ENCODE peak calls at places on chromosomes 5 and 9, in eight cellular contexts. J is small intestine; B is cardiac muscle cell; T is activated naive CD4-positive, alpha-beta T cell treated with anti-CD3 and anti-CD28 coated beads, Interleukin-2, amount 50 U/mL, for 16 hours; N is pancreas; O is activated CD4-positive, CD25-positive, alpha-beta regulatory T cell; C is brain microvascular endothelial cell; G is NCI-H2081 treated with DMSO at 0.1 percent for 48 hours. Q is an unnamed sample.

GRCh38 chr5:40776658-40776977 is 20.9 kb upstream of the TTC33 start:
- DNase-seq in J (no peak), B (no peak), T (no peak), N (no peak), O (no peak), C (no peak), G (no peak), Q (no peak)

GRCh38 chr5:14871084-14871572 is 450 bp downstream of the ANKH start:
- DNase-seq in J (peak; percentile 31), B (no peak), T (peak; percentile 38), N (peak; percentile 33), O (no peak), C (no peak), G (no peak), Q (peak; percentile 40)

GRCh38 chr9:86557063-86557766 is 203.0 kb upstream of the TUT7 start:
- DNase-seq in J (no peak), B (no peak), T (no peak), N (no peak), O (no peak), C (peak; percentile 82), G (no peak), Q (no peak)

GRCh38 chr9:91273853-91274552 is 87.7 kb downstream of the AUH start:
- DNase-seq in J (peak; percentile 24), B (no peak), T (no peak), N (no peak), O (no peak), C (peak; percentile 31), G (no peak), Q (no peak)

GRCh38 chr9:22005083-22005699 is 3.9 kb downstream of the CDKN2B start:
- DNase-seq in J (peak; percentile 30), B (peak; percentile 13), T (no peak), N (no peak), O (no peak), C (peak; percentile 48), G (no peak), Q (no peak)

GRCh38 chr9:105656131-105656921 is 5.9 kb upstream of the TAL2 start:
- DNase-seq in J (peak; percentile 9), B (peak; percentile 65), T (peak; percentile 12), N (peak; percentile 13), O (no peak), C (no peak), G (no peak), Q (peak; percentile 45)

GRCh38 chr5:1008451-1009358 is at the start of gene NKD2:
- DNase-seq in J (no peak), B (peak; percentile 79), T (peak; percentile 64), N (peak; percentile 36), O (no peak), C (no peak), G (no peak), Q (peak; percentile 18)

GRCh38 chr9:98538626-98539031 is 170.1 kb downstream of the GABBR2 start:
- DNase-seq in J (no peak), B (no peak), T (no peak), N (no peak), O (no peak), C (no peak), G (no peak), Q (peak; percentile 98)

GRCh38 chr5:38468202-38468656 is 88.2 kb downstream of the LIFR start:
- DNase-seq in J (no peak), B (no peak), T (no peak), N (no peak), O (no peak), C (peak; percentile 95), G (no peak), Q (no peak)

GRCh38 chr5:89936576-89936975 is 473.0 kb downstream of the CETN3 start:
- DNase-seq in J (no peak), B (no peak), T (no peak), N (no peak), O (no peak), C (no peak), G (no peak), Q (no peak)

GRCh38 chr5:159969966-159970365 is 39.0 kb upstream of the TTC1 start:
- DNase-seq in J (no peak), B (no peak), T (no peak), N (no peak), O (no peak), C (no peak), G (no peak), Q (no peak)

GRCh38 chr5:176416123-176416924 is at the start of gene CLTB:
- DNase-seq in J (peak; percentile 91), B (peak; percentile 95), T (peak; percentile 91), N (peak; percentile 96), O (peak; percentile 81), C (peak; percentile 51), G (peak; percentile 35), Q (peak; percentile 90)

GRCh38 chr5:167759411-167759821 is 532.0 kb upstream of the WWC1 start:
- DNase-seq in J (no peak), B (no peak), T (no peak), N (no peak), O (no peak), C (no peak), G (no peak), Q (no peak)

GRCh38 chr9:20835364-20836286 is 151.6 kb downstream of the FOCAD start:
- DNase-seq in J (no peak), B (no peak), T (no peak), N (peak; percentile 31), O (no peak), C (peak; percentile 6), G (no peak), Q (peak; percentile 61)

GRCh38 chr5:135010502-135011354 is 23.3 kb downstream of the PITX1 start:
- DNase-seq in J (no peak), B (no peak), T (no peak), N (no peak), O (no peak), C (no peak), G (no peak), Q (no peak)

GRCh38 chr9:69603656-69604055 is 68.5 kb downstream of the APBA1 start:
- DNase-seq in J (no peak), B (no peak), T (no peak), N (no peak), O (no peak), C (no peak), G (no peak), Q (no peak)

GRCh38 chr9:122463828-122464632 is 13.7 kb downstream of the OR1J1 start:
- DNase-seq in J (no peak), B (no peak), T (no peak), N (no peak), O (no peak), C (no peak), G (peak; percentile 55), Q (no peak)

GRCh38 chr9:34253460-34253837 is 74.6 kb downstream of the UBAP1 start:
- DNase-seq in J (no peak), B (peak; percentile 30), T (no peak), N (peak; percentile 31), O (no peak), C (peak; percentile 18), G (no peak), Q (no peak)

GRCh38 chr5:1412621-1413020 is 32.6 kb downstream of the SLC6A3 start:
- DNase-seq in J (no peak), B (no peak), T (no peak), N (no peak), O (no peak), C (no peak), G (no peak), Q (no peak)

GRCh38 chr9:6552738-6553121 is 92.8 kb downstream of the GLDC start:
- DNase-seq in J (no peak), B (no peak), T (no peak), N (no peak), O (no peak), C (peak; percentile 64), G (no peak), Q (no peak)

GRCh38 chr5:62521319-62521718 is 57.3 kb upstream of the LRRC70 start:
- DNase-seq in J (no peak), B (no peak), T (no peak), N (no peak), O (no peak), C (no peak), G (no peak), Q (no peak)

GRCh38 chr5:141618804-141619554 is at the start of gene DIAPH1:
- DNase-seq in J (peak; percentile 96), B (peak; percentile 99), T (peak; percentile 99), N (peak; percentile 98), O (peak; percentile 97), C (peak; percentile 93), G (peak; percentile 61), Q (peak; percentile 99)

GRCh38 chr9:119365291-119366027 is 3.8 kb downstream of the BRINP1 start:
- DNase-seq in J (no peak), B (peak; percentile 81), T (no peak), N (peak; percentile 12), O (no peak), C (peak; percentile 33), G (no peak), Q (peak; percentile 5)

GRCh38 chr9:134365115-134365596 is 38.9 kb downstream of the RXRA start:
- DNase-seq in J (no peak), B (no peak), T (no peak), N (no peak), O (no peak), C (no peak), G (no peak), Q (no peak)

GRCh38 chr5:92962752-92963151 is 618.3 kb downstream of the NR2F1-AS1 start:
- DNase-seq in J (no peak), B (peak; percentile 93), T (no peak), N (no peak), O (no peak), C (no peak), G (no peak), Q (peak; percentile 89)

GRCh38 chr5:50990296-50990924 is 324.0 kb downstream of the PARP8 start:
- DNase-seq in J (no peak), B (no peak), T (no peak), N (no peak), O (no peak), C (no peak), G (no peak), Q (no peak)

GRCh38 chr9:129211686-129212085 is 33.6 kb upstream of the IER5L start:
- DNase-seq in J (no peak), B (no peak), T (no peak), N (no peak), O (no peak), C (no peak), G (no peak), Q (no peak)

GRCh38 chr5:96522635-96523355 is 89.7 kb upstream of the PCSK1 start:
- DNase-seq in J (no peak), B (no peak), T (no peak), N (peak; percentile 44), O (no peak), C (no peak), G (no peak), Q (no peak)

GRCh38 chr5:141783599-141784296 is 94.5 kb downstream of the PCDH1 start:
- DNase-seq in J (peak; percentile 21), B (no peak), T (no peak), N (no peak), O (no peak), C (no peak), G (no peak), Q (no peak)

GRCh38 chr9:108469654-108470053 is 386.1 kb downstream of the ACTL7B start:
- DNase-seq in J (no peak), B (no peak), T (no peak), N (no peak), O (no peak), C (peak; percentile 72), G (no peak), Q (no peak)

GRCh38 chr5:73814234-73814846 is 188.3 kb downstream of the ARHGEF28 start:
- DNase-seq in J (peak; percentile 20), B (no peak), T (no peak), N (no peak), O (no peak), C (no peak), G (no peak), Q (no peak)

GRCh38 chr5:109316631-109317030 is 93.1 kb downstream of the PJA2 start:
- DNase-seq in J (peak; percentile 6), B (no peak), T (no peak), N (no peak), O (no peak), C (peak; percentile 14), G (no peak), Q (no peak)

GRCh38 chr9:131667576-131667975 is 72.3 kb downstream of the RAPGEF1 start:
- DNase-seq in J (peak; percentile 22), B (no peak), T (peak; percentile 49), N (no peak), O (no peak), C (peak; percentile 41), G (no peak), Q (no peak)

GRCh38 chr9:19379697-19380046 is 364 bp downstream of the RPS6 start:
- DNase-seq in J (no peak), B (no peak), T (no peak), N (no peak), O (peak; percentile 47), C (peak; percentile 9), G (no peak), Q (peak; percentile 37)